ENCODE peak calls at places on chromosomes 11 and 22, in nine cellular contexts. X, Y, I, R, A, F, U, D and Z are unnamed samples.
A peak's percentile ranks its signal among the peaks of the same experiment; 100 is the strongest.

GRCh38 chr11:58629857-58630256 is 7.4 kb downstream of the CNTF start:
- DNase-seq in F (no peak), R (no peak), A (peak; percentile 37), D (peak; percentile 39), Y (peak; percentile 79), U (peak; percentile 39), I (peak; percentile 11), X (peak; percentile 27), Z (no peak)

GRCh38 chr22:18970180-18970947 is 34.3 kb upstream of the PRODH start:
- DNase-seq in R (no peak), D (peak; percentile 64), U (no peak), I (no peak), X (peak; percentile 47), F (peak; percentile 51), Y (peak; percentile 21), A (no peak), Z (no peak)

GRCh38 chr11:72333657-72334056 is 89.7 kb upstream of the PHOX2A start:
- DNase-seq in I (peak; percentile 25), X (no peak), Y (peak; percentile 54), U (no peak), A (no peak), D (peak; percentile 83), R (no peak), F (no peak), Z (no peak)

GRCh38 chr11:116512841-116513240 is 259.9 kb downstream of the BUD13 start:
- DNase-seq in A (no peak), D (no peak), I (no peak), Y (no peak), U (no peak), F (no peak), R (no peak), X (no peak), Z (no peak)

GRCh38 chr22:38106814-38107578 is 3.5 kb downstream of the BAIAP2L2 start:
- DNase-seq in F (no peak), R (no peak), U (no peak), A (no peak), X (no peak), Y (no peak), D (no peak), I (no peak), Z (no peak)

GRCh38 chr22:24994070-24994763 is 41.7 kb downstream of the KIAA1671 start:
- DNase-seq in R (peak; percentile 92), A (no peak), I (no peak), Y (no peak), D (peak; percentile 79), F (no peak), U (no peak), X (peak; percentile 74), Z (no peak)

GRCh38 chr11:61545341-61545740 is 35.5 kb downstream of the SYT7 start:
- DNase-seq in Y (no peak), A (peak; percentile 81), F (no peak), U (no peak), R (no peak), X (no peak), I (no peak), D (no peak), Z (no peak)

GRCh38 chr11:60838132-60838531 is 3.8 kb upstream of the CCDC86 start:
- DNase-seq in F (no peak), D (peak; percentile 72), A (no peak), R (no peak), U (no peak), Y (peak; percentile 53), I (no peak), X (no peak), Z (no peak)

DNA sequence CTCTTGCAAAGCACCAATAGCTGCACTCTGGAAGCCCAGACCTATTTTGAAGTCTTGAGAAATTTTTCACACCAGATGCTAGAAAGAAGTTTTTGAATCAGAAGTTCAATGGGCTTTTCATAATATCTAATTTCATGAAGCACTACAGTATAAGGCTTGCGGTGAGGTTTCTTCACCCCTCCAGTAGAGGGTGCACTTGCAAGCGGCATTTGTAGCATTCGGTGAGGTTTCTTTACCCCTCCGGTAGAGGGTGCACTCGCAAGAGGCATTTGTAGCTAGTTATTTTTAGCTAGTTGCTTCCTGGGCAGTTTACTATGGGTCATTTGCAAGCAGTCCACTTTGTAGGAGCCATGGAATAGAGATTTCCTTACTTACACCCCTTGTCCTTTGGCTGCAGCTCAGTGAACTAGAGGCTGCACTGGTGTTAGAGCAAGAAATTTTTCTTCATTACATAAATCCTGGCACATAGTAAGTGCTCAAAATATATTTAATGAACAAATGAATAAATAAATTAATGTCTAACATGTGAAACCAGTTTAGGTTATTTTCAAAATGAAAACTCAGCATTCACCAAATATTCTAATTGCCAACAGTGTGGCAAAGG is 7.8 kb upstream of the NOX4 start:
- DNase-seq in Y (no peak), F (no peak), X (peak; percentile 6), U (no peak), I (no peak), R (no peak), D (peak; percentile 27), A (no peak), Z (no peak)
- TF ChIP-seq CTCF in Y (peak; percentile 10), F (peak; percentile 26), X (peak; percentile 51), U (no peak), I (no peak), R (peak; percentile 28), D (peak; percentile 73), A (no peak), Z (peak; percentile 19)

GRCh38 chr11:65542738-65543390 is 15.3 kb downstream of the LTBP3 start:
- DNase-seq in D (no peak), Y (no peak), X (no peak), I (no peak), F (no peak), R (no peak), U (no peak), A (no peak), Z (no peak)

GRCh38 chr11:65538915-65539374 is 14.1 kb downstream of the SCYL1 start:
- DNase-seq in Y (no peak), R (no peak), I (no peak), X (no peak), F (no peak), D (peak; percentile 71), A (no peak), U (no peak), Z (no peak)

GRCh38 chr11:65539401-65540289 is 14.8 kb downstream of the SCYL1 start:
- DNase-seq in Y (no peak), X (peak; percentile 24), I (no peak), U (no peak), D (peak; percentile 84), F (peak; percentile 83), R (no peak), A (peak; percentile 93), Z (no peak)

GRCh38 chr11:65540290-65541092 is 15.6 kb downstream of the SCYL1 start:
- DNase-seq in Y (peak; percentile 93), R (no peak), A (peak; percentile 100), U (peak; percentile 77), X (peak; percentile 90), F (peak; percentile 88), D (peak; percentile 94), I (peak; percentile 89), Z (peak; percentile 87)

DNA sequence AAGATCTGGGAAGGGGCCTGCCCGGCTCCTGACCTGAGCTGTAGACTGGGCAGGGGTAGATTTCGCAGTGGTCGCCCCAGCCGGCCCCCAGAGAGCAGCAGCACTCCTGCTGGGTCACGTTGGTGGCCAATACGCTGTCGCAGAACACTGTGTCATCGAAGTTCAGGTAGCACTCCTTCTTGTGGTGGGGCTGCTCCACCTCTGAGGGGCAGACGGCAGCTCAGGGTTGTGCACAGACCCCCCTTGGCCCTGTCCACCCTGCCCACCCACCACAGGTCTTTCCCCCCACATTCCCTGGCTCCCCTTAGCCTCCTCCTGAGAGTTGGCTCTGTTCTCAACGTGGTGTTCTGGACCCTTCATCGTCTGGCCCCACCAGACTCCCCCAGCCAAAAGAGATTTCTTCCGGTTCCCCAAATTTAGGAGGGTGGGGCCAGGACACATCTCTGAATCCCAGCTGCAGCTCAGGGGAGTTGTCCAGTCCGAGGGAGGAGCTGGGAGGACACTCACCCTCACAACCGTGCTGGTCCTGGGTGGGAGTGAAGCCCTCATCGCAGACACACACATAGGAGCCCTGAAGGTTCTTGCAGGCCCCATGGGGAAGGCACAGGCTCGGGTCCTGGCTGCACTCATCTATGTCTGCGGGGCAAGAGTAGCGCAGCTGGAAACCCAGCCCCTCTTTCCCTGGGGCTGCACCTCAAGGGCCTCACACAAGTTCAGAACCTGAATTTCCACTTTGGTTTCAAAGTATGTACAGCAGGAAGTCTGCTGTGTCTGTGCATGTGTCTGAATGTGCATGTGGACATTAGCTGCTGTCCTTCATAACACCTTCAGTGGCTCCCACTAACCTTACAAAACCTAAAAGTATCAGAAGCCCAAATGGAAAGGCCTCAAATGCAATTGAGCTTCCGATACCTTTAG is 16.5 kb downstream of the SCYL1 start:
- DNase-seq in R (no peak), I (no peak), X (no peak), A (no peak), Y (no peak), F (no peak), D (no peak), U (no peak), Z (no peak)
- TF ChIP-seq CTCF in R (no peak), I (peak; percentile 61), X (no peak), A (no peak), Y (no peak), F (no peak), D (no peak), U (no peak), Z (no peak)

GRCh38 chr11:40134820-40135219 is 1324.6 kb downstream of the LRRC4C start:
- DNase-seq in Y (no peak), R (no peak), X (no peak), D (no peak), A (no peak), U (no peak), F (no peak), I (no peak), Z (no peak)

GRCh38 chr11:40132881-40133280 is 1326.6 kb downstream of the LRRC4C start:
- DNase-seq in I (no peak), U (no peak), X (no peak), D (no peak), A (no peak), F (no peak), R (no peak), Y (no peak), Z (no peak)

GRCh38 chr11:40129276-40129675 is 1330.2 kb downstream of the LRRC4C start:
- DNase-seq in Y (peak; percentile 1), X (no peak), D (no peak), A (peak; percentile 3), F (no peak), I (no peak), R (no peak), U (no peak), Z (no peak)

GRCh38 chr11:40133526-40133925 is 1325.9 kb downstream of the LRRC4C start:
- DNase-seq in X (no peak), I (no peak), F (no peak), U (no peak), R (no peak), Y (no peak), A (no peak), D (no peak), Z (no peak)

DNA sequence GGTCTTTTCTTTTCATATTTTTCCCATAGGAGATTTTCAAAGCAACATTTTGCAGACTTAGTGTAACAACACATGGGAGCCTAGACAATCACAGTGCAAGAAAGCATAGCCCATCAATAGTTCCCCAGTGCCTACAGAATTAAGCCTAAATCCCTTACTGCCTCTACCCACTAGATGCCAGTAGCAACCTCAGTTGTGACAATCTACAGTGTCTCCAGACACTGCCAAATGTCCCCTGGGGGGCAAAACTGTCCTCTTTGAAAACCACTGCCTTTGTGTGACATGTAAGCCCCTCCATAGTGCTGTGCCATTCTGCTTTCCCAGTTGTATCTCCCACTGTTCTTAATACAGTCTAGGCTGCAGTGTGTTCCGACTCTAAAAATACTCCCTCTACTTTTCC is 1329.0 kb downstream of the LRRC4C start:
- DNase-seq in X (no peak), R (no peak), A (no peak), D (peak; percentile 47), I (no peak), U (no peak), F (no peak), Y (no peak), Z (no peak)
- TF ChIP-seq CTCF in X (no peak), R (no peak), A (peak; percentile 23), D (peak; percentile 69), I (no peak), U (no peak), F (no peak), Y (no peak), Z (no peak)

GRCh38 chr11:329886-330253 is 9.2 kb upstream of the IFITM3 start:
- DNase-seq in F (no peak), R (no peak), X (no peak), A (no peak), D (no peak), U (no peak), Y (no peak), I (no peak), Z (no peak)
- TF ChIP-seq CTCF in F (no peak), R (no peak), X (no peak), A (no peak), D (no peak), U (no peak), Y (no peak), I (no peak), Z (no peak)